ENCODE peak calls at places on chromosomes 11 and 22, in four cellular contexts. V is CD8-positive, alpha-beta T cell; F is hepatocyte; J is transverse colon. G is an unnamed sample.

GRCh38 chr22:24417901-24418641 is 9.3 kb upstream of the ADORA2A start:
- DNase-seq in V (no peak), F (no peak), J (no peak), G (no peak)

GRCh38 chr11:127130321-127130720 is 129.8 kb upstream of the KIRREL3 start:
- DNase-seq in V (no peak), F (no peak), J (no peak), G (no peak)

GRCh38 chr11:66100272-66101037 is 30.4 kb downstream of the PACS1 start:
- DNase-seq in V (peak; percentile 73), F (no peak), J (peak; percentile 64), G (peak; percentile 59)

GRCh38 chr11:126403658-126404057 is 48.2 kb downstream of the ST3GAL4 start:
- DNase-seq in V (no peak), F (no peak), J (no peak), G (no peak)

GRCh38 chr22:28132466-28132865 is 213.4 kb upstream of the PITPNB start:
- DNase-seq in V (no peak), F (no peak), J (no peak), G (no peak)

GRCh38 chr22:39356464-39356863 is 6.7 kb downstream of the SYNGR1 start:
- DNase-seq in V (no peak), F (no peak), J (no peak), G (no peak)

GRCh38 chr11:112977620-112978212 is 16.5 kb downstream of the NCAM1 start:
- DNase-seq in V (no peak), F (peak; percentile 27), J (no peak), G (no peak)

GRCh38 chr11:117627259-117627658 is 169.8 kb downstream of the DSCAML1 start:
- DNase-seq in V (no peak), F (no peak), J (no peak), G (no peak)

GRCh38 chr11:107682182-107682971 is 29.5 kb downstream of the SLN start:
- DNase-seq in V (no peak), F (no peak), J (no peak), G (no peak)

GRCh38 chr11:62340269-62340901 is 3.1 kb downstream of the ASRGL1 start:
- DNase-seq in V (peak; percentile 58), F (peak; percentile 59), J (peak; percentile 67), G (peak; percentile 30)

GRCh38 chr11:8328848-8329330 is 65.2 kb upstream of the LMO1 start:
- DNase-seq in V (peak; percentile 44), F (peak; percentile 93), J (peak; percentile 85), G (peak; percentile 65)

GRCh38 chr11:122661182-122661945 is 5.8 kb downstream of the UBASH3B start:
- DNase-seq in V (no peak), F (no peak), J (no peak), G (no peak)

GRCh38 chr22:44383071-44383575 is 70.4 kb upstream of the SHISAL1 start:
- DNase-seq in V (no peak), F (no peak), J (no peak), G (no peak)

GRCh38 chr11:8227156-8228152 is 36.2 kb downstream of the LMO1 start:
- DNase-seq in V (no peak), F (peak; percentile 27), J (no peak), G (no peak)

GRCh38 chr22:49964493-49965290 is 4.1 kb downstream of the PIM3 start:
- DNase-seq in V (no peak), F (peak; percentile 10), J (peak; percentile 17), G (no peak)

GRCh38 chr11:111064118-111064517 is 181.4 kb upstream of the POU2AF2 start:
- DNase-seq in V (no peak), F (no peak), J (no peak), G (no peak)

GRCh38 chr11:24880962-24881361 is 384.1 kb downstream of the LUZP2 start:
- DNase-seq in V (no peak), F (no peak), J (no peak), G (no peak)

DNA sequence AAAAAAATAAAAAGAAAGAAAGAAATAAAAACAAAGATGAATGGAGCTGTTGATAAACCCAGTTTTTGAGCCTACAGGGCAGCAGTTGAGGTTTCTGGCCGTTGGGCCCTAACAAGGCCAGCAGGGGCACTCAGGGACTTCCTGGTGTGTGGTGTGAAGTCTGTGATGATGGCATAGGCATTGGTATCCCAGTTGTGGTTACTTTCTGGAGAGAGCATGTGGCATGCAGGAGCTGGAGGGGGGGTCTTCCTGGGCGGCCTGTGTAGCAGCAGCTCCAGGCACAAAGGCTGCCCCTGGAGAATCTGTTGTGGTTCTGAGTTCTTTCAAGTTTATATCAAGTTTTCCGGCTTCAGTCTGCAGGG is 2.0 kb upstream of the TXNRD2 start:
- DNase-seq in V (no peak), F (no peak), J (no peak), G (peak; percentile 87)
- H3K4me1 ChIP-seq in V (peaks cover 33% of the 10 kb centered on the region), F (peaks cover 15% of the 10 kb centered on the region), J (peaks cover 23% of the 10 kb centered on the region), G (peaks cover 41% of the 10 kb centered on the region)

DNA sequence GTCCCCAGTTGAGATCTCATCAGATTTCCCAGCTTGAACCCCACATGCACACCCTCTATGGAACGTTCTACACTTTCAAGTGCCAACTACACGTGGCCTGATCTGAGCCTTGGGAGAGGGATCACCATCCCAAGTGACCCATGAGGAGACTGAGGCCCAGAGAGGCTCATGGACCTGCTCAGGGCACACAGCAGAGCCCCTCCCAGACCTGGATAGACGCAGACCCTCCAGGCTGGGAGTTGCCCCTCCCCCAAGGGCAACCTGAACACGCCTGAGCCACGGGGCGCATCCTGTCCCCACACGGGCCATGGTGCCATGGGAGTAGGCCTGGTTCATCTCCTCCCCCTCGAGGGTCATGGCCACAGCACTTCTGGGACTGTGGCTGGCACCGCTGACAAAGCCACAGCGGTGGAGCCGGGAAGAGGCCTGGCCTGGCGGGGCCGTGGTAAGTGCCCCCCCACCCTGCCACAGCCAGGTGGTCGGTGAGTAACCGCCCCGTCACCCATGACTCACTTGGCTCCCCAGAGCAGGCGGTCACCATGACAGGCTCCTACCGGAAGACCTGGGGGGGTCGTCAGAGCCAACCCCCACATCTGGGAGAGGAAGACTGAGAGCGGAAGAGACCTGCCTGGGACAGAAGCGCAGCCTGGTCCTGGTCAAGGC is 8.1 kb downstream of the WNT7B start:
- DNase-seq in V (no peak), F (no peak), J (no peak), G (no peak)
- H3K27ac ChIP-seq in V (no peak overlapping the region), F (no peak overlapping the region), J (no peak overlapping the region), G (no peak overlapping the region)

DNA sequence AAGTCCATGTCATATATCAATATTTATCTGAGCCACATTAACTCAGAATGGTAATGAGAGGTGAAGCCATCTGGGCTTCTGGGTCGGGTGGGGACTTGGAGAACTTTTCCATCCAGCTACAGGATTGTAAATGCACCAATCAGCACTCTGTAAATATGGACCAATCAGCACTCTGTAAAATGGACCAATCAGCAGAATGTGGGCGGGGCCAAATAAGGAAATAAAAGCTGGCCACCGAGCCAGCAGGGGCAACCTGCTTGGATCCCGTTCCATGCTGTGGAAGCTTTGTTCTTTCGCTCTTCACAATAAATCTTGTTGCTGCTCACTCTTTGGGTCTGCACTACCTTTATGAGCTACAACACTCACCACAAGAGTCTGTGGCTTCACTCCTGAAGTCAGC is 253.4 kb downstream of the JRKL start:
- DNase-seq in V (no peak), F (no peak), J (no peak), G (no peak)
- H3K9me3 ChIP-seq in V (no peaks in the 10 kb centered on the region), F (no peaks in the 10 kb centered on the region), J (no peaks in the 10 kb centered on the region), G (no peaks in the 10 kb centered on the region)

GRCh38 chr11:47395225-47396048 is 13.0 kb upstream of the SLC39A13 start:
- DNase-seq in V (no peak), F (no peak), J (no peak), G (no peak)

GRCh38 chr11:47393163-47394049 is 15.0 kb upstream of the SLC39A13 start:
- DNase-seq in V (no peak), F (peak; percentile 40), J (no peak), G (no peak)

GRCh38 chr11:47392546-47393162 is 14.3 kb upstream of the SPI1 start:
- DNase-seq in V (no peak), F (no peak), J (no peak), G (no peak)

GRCh38 chr11:47394322-47395224 is 13.8 kb upstream of the SLC39A13 start:
- DNase-seq in V (peak; percentile 68), F (no peak), J (peak; percentile 60), G (peak; percentile 56)

GRCh38 chr11:47394050-47394321 is 14.4 kb upstream of the SLC39A13 start:
- DNase-seq in V (no peak), F (no peak), J (no peak), G (no peak)
- H3K4me1 ChIP-seq in V (peaks cover 56% of the 10 kb centered on the region), F (no peaks in the 10 kb centered on the region), J (peaks cover 5% of the 10 kb centered on the region), G (peaks cover 12% of the 10 kb centered on the region)

GRCh38 chr11:72519220-72519881 is 85.0 kb upstream of the CLPB start:
- DNase-seq in V (peak; percentile 16), F (no peak), J (no peak), G (peak; percentile 42)

GRCh38 chr11:72522186-72522585 is 87.9 kb upstream of the CLPB start:
- DNase-seq in V (no peak), F (no peak), J (no peak), G (no peak)

GRCh38 chr11:72523991-72524390 is 89.7 kb upstream of the CLPB start:
- DNase-seq in V (no peak), F (no peak), J (no peak), G (no peak)

GRCh38 chr11:72520815-72521214 is 86.5 kb upstream of the CLPB start:
- DNase-seq in V (no peak), F (no peak), J (no peak), G (no peak)

GRCh38 chr11:72521672-72522071 is 87.3 kb upstream of the CLPB start:
- DNase-seq in V (no peak), F (no peak), J (no peak), G (no peak)
- H3K27ac ChIP-seq in V (no peak overlapping the region), F (no peak overlapping the region), J (no peak overlapping the region), G (no peak overlapping the region)

GRCh38 chr11:37442576-37442975 is 844.5 kb upstream of the RAG2 start:
- DNase-seq in V (no peak), F (no peak), J (no peak), G (no peak)
- H3K9me3 ChIP-seq in V (no peaks in the 10 kb centered on the region), F (no peaks in the 10 kb centered on the region), J (peaks cover 4% of the 10 kb centered on the region), G (no peaks in the 10 kb centered on the region)

DNA sequence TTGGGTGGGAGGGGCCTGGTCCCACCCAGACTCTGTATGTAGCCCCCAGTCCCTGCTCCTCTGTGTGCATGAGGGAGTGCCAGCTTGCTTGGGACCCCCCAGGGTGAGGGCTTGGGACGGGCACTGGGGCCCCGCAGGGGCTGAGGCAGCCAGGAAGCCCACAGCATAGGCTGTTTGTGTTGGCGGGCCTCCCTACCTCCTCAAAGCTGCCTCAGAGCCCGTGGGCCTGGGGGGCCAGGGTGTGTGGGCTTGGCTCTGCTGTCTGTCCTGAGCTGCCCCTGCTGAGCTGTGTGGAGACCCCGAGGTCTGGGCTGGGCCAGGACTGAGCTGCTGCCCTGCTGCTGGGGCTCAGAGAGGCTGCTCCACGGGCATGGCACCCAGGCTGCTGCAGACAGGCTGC is 3.2 kb downstream of the TSPAN4 start:
- DNase-seq in V (no peak), F (no peak), J (no peak), G (no peak)
- H3K4me1 ChIP-seq in V (peaks cover 38% of the 10 kb centered on the region), F (peaks cover 60% of the 10 kb centered on the region), J (peaks cover 27% of the 10 kb centered on the region), G (peaks cover 31% of the 10 kb centered on the region)